ENCODE peak calls at places on chromosomes 13 and 19, in nine cellular contexts. H is HCEC 1CT; P is kidney epithelial cell; A is body of pancreas; G is AML-193; V is lower leg skin; K is amygdala; D is adrenal gland; E is activated CD8-positive, alpha-beta memory T cell treated with anti-CD3 and anti-CD28 coated beads for 48 hours. M is an unnamed sample.

GRCh38 chr13:73060251-73061160 is 1.7 kb downstream of the KLF5 start:
- DNase-seq in K (no peak), G (no peak), D (peak), A (peak), H (peak), E (no peak), V (no peak), P (no peak), M (no peak)

GRCh38 chr13:100139822-100140221 is 50.9 kb downstream of the PCCA start:
- DNase-seq in G (no peak), P (no peak), A (no peak), V (no peak), E (no peak), D (no peak), H (no peak), K (no peak), M (no peak)

GRCh38 chr19:55340784-55341147 is 1.1 kb downstream of the KMT5C start:
- DNase-seq in A (peak), V (no peak), G (no peak), D (peak), P (no peak), E (peak), H (no peak), K (no peak), M (no peak)

GRCh38 chr19:1860133-1860775 is 3.1 kb downstream of the KLF16 start:
- DNase-seq in H (peak), K (peak), P (no peak), A (peak), E (no peak), V (no peak), G (peak), D (no peak), M (no peak)

GRCh38 chr13:90485441-90485840 is 862.0 kb upstream of the MIR17HG start:
- DNase-seq in H (peak), P (peak), G (no peak), V (peak), D (no peak), K (no peak), E (no peak), A (no peak), M (no peak)

GRCh38 chr13:36358352-36358751 is 12.2 kb upstream of the SPART start:
- DNase-seq in V (no peak), E (no peak), H (no peak), A (no peak), D (no peak), P (no peak), G (no peak), K (no peak), M (no peak)

GRCh38 chr19:41356984-41357739 is 3.4 kb upstream of the TGFB1 start:
- DNase-seq in E (no peak), V (no peak), K (no peak), G (no peak), H (no peak), A (no peak), P (no peak), D (no peak), M (no peak)

GRCh38 chr13:74868044-74868443 is 613.9 kb downstream of the TBC1D4 start:
- DNase-seq in G (no peak), H (peak), V (no peak), K (no peak), D (no peak), A (no peak), P (no peak), E (no peak), M (no peak)

GRCh38 chr13:108214511-108215383 is 589 bp downstream of the LIG4 start:
- DNase-seq in K (peak), G (no peak), H (no peak), A (peak), V (no peak), P (no peak), D (no peak), E (no peak), M (no peak)

GRCh38 chr19:7888145-7888825 is at the start of gene LRRC8E:
- DNase-seq in P (no peak), H (peak), E (no peak), K (no peak), V (no peak), A (peak), D (peak), G (no peak), M (no peak)